ENCODE peak calls at places on chromosome 1, in six cellular contexts. F is NCI-H2029 treated with DMSO at 0.1 percent for 48 hours, P is DMS153, H is Calu3, Z is adrenal gland, R is MM.1S. X is an unnamed sample.

GRCh38 chr1:44602675-44603610 is 71.3 kb downstream of the TMEM53 start:
- DNase-seq in F (peak; percentile 24), P (peak; percentile 52), H (no peak), Z (no peak), R (no peak), X (peak; percentile 61)

GRCh38 chr1:27621067-27621920 is 13.7 kb downstream of the FGR start:
- DNase-seq in F (no peak), P (no peak), H (no peak), Z (peak; percentile 80), R (no peak), X (no peak)

GRCh38 chr1:211648336-211648735 is 27.1 kb downstream of the NEK2 start:
- DNase-seq in F (no peak), P (no peak), H (peak; percentile 63), Z (peak; percentile 58), R (no peak), X (no peak)

GRCh38 chr1:212213754-212214153 is 71.5 kb upstream of the PPP2R5A start:
- DNase-seq in F (no peak), P (no peak), H (no peak), Z (no peak), R (no peak), X (no peak)

GRCh38 chr1:174974711-174975111 is 25.0 kb upstream of the CACYBP start:
- DNase-seq in F (no peak), P (no peak), H (no peak), Z (peak; percentile 64), R (no peak), X (no peak)

GRCh38 chr1:14924012-14924452 is 229.5 kb upstream of the TMEM51 start:
- DNase-seq in F (no peak), P (no peak), H (peak; percentile 30), Z (peak; percentile 79), R (peak; percentile 79), X (peak; percentile 38)

GRCh38 chr1:162987866-162988265 is 81.3 kb upstream of the RGS4 start:
- DNase-seq in F (no peak), P (no peak), H (no peak), Z (no peak), R (no peak), X (no peak)

GRCh38 chr1:152110365-152110859 is 4.8 kb downstream of the TCHH start:
- DNase-seq in F (peak; percentile 22), P (no peak), H (peak; percentile 49), Z (no peak), R (peak; percentile 38), X (no peak)

GRCh38 chr1:7640350-7640749 is 130.7 kb upstream of the VAMP3 start:
- DNase-seq in F (no peak), P (no peak), H (no peak), Z (no peak), R (no peak), X (no peak)

GRCh38 chr1:226628624-226629155 is 80.1 kb downstream of the STUM start:
- DNase-seq in F (no peak), P (peak; percentile 73), H (no peak), Z (no peak), R (no peak), X (no peak)

GRCh38 chr1:208252126-208252853 is 8.1 kb upstream of the PLXNA2 start:
- DNase-seq in F (no peak), P (no peak), H (peak; percentile 91), Z (peak; percentile 62), R (no peak), X (no peak)

GRCh38 chr1:234710381-234710780 is 100.4 kb upstream of the IRF2BP2 start:
- DNase-seq in F (no peak), P (no peak), H (no peak), Z (no peak), R (no peak), X (no peak)